ENCODE peak calls at places on chromosomes 11 and 22, in eight cellular contexts. J is body of pancreas; V is RCC 7860; S is epithelial cell of esophagus; X is HTR-8/SVneo; T is activated CD8-positive, alpha-beta memory T cell treated with anti-CD3 and anti-CD28 coated beads, Interleukin-2, amount 50 U/mL, for 4 hours; G is neural progenitor cell; B is M059J. K is an unnamed sample.

GRCh38 chr22:47967841-47968240 is 1205.4 kb downstream of the TBC1D22A start:
- DNase-seq in J (no peak), B (no peak), T (no peak), V (no peak), G (no peak), S (no peak), X (no peak), K (no peak)

GRCh38 chr11:5368502-5369043 is 15.0 kb upstream of the OR51M1 start:
- DNase-seq in S (no peak), G (no peak), X (no peak), T (no peak), J (no peak), B (peak), V (no peak), K (no peak)

GRCh38 chr22:18076060-18076497 is 1.7 kb upstream of the PEX26 start:
- DNase-seq in S (peak), X (peak), J (peak), B (peak), V (peak), G (peak), T (no peak), K (no peak)

GRCh38 chr22:42160251-42160650 is 29.6 kb upstream of the CYP2D6 start:
- DNase-seq in B (no peak), J (no peak), T (no peak), S (no peak), G (no peak), X (no peak), V (no peak), K (no peak)

GRCh38 chr11:8813658-8814057 is 97.3 kb upstream of the AKIP1 start:
- DNase-seq in J (peak), S (peak), G (peak), T (peak), B (peak), X (peak), V (peak), K (peak)

GRCh38 chr11:115939104-115939503 is 434.9 kb upstream of the CADM1 start:
- DNase-seq in J (no peak), G (no peak), X (no peak), B (peak), V (peak), S (no peak), T (no peak), K (no peak)

GRCh38 chr22:30245985-30246901 is at the start of gene LIF:
- DNase-seq in S (peak), J (peak), B (peak), X (no peak), V (no peak), G (peak), T (peak), K (peak)

GRCh38 chr11:104422320-104422944 is 258.5 kb upstream of the PDGFD start:
- DNase-seq in J (no peak), T (no peak), B (no peak), X (no peak), S (no peak), G (no peak), V (no peak), K (no peak)

GRCh38 chr11:128472128-128473110 is 114.9 kb downstream of the ETS1 start:
- DNase-seq in J (no peak), X (peak), B (peak), T (peak), G (no peak), S (peak), V (peak), K (no peak)

GRCh38 chr11:32069361-32070058 is 21.4 kb upstream of the RCN1 start:
- DNase-seq in T (no peak), S (peak), X (no peak), V (no peak), B (no peak), J (no peak), G (no peak), K (no peak)

GRCh38 chr11:45025716-45026492 is 75.2 kb upstream of the TP53I11 start:
- DNase-seq in X (no peak), B (peak), G (no peak), S (no peak), J (peak), T (no peak), V (no peak), K (peak)

GRCh38 chr22:47996446-47996857 is 1234.0 kb downstream of the TBC1D22A start:
- DNase-seq in X (no peak), B (no peak), G (no peak), S (no peak), T (no peak), J (no peak), V (no peak), K (no peak)

GRCh38 chr11:33709471-33709870 is 8.8 kb upstream of the C11orf91 start:
- DNase-seq in B (no peak), T (no peak), X (no peak), G (no peak), J (no peak), S (no peak), V (no peak), K (no peak)

GRCh38 chr11:125429174-125429707 is 66.8 kb downstream of the FEZ1 start:
- DNase-seq in V (no peak), S (peak), T (peak), J (peak), B (peak), G (peak), X (peak), K (peak)

GRCh38 chr22:39184586-39185577 is 32.4 kb upstream of the CBX7 start:
- DNase-seq in B (no peak), V (peak), S (no peak), X (no peak), J (no peak), G (no peak), T (no peak), K (no peak)

GRCh38 chr11:110818032-110818687 is 105.9 kb upstream of the ARHGAP20 start:
- DNase-seq in V (no peak), G (no peak), X (no peak), T (no peak), S (peak), J (no peak), B (peak), K (no peak)

GRCh38 chr11:86041975-86042378 is 26.9 kb downstream of the PICALM start:
- DNase-seq in X (peak), S (peak), B (peak), J (peak), V (peak), G (peak), T (no peak), K (peak)

GRCh38 chr22:45125198-45125597 is 38.5 kb upstream of the NUP50 start:
- DNase-seq in J (no peak), G (peak), B (peak), T (no peak), S (no peak), X (no peak), V (no peak), K (no peak)

GRCh38 chr11:2887526-2888195 is 2.1 kb upstream of the CDKN1C start:
- DNase-seq in B (no peak), V (no peak), J (no peak), X (no peak), S (no peak), G (peak), T (no peak), K (no peak)

GRCh38 chr11:12403122-12403994 is 26.0 kb downstream of the PARVA start:
- DNase-seq in T (no peak), S (no peak), J (no peak), X (no peak), G (no peak), B (no peak), V (no peak), K (no peak)

GRCh38 chr11:1500466-1501420 is 14.2 kb upstream of the MOB2 start:
- DNase-seq in V (no peak), B (no peak), S (no peak), G (no peak), X (no peak), T (no peak), J (no peak), K (no peak)

GRCh38 chr11:6040874-6041273 is 10.3 kb upstream of the OR56A1 start:
- DNase-seq in J (no peak), B (no peak), V (no peak), S (no peak), G (no peak), X (no peak), T (no peak), K (no peak)

GRCh38 chr11:54930930-54931329 is 224.3 kb downstream of the OR4A5 start:
- DNase-seq in G (no peak), J (no peak), V (no peak), B (no peak), T (no peak), X (no peak), S (no peak), K (no peak)

K was measured in GM12892.